ENCODE peak calls at places on chromosomes 4 and X, in seven cellular contexts. One of them, this sample, is unnamed.

GRCh38 chr4:107619065-107619464 is 101.0 kb downstream of the PAPSS1 start:
- DNase-seq in COR-L47: no peak
- DNase-seq in M059J: peak; percentile 91
- DNase-seq in midbrain: no peak
- DNase-seq in activated CD8-positive, alpha-beta memory T cell treated with anti-CD3 and anti-CD28 coated beads for 4 hours: no peak
- DNase-seq in GM13977: no peak
- DNase-seq in ELR: peak; percentile 43
- DNase-seq in this sample: peak; percentile 78

GRCh38 chrX:20515841-20516461 is 249.2 kb upstream of the RPS6KA3 start:
- DNase-seq in COR-L47: no peak
- DNase-seq in M059J: peak; percentile 95
- DNase-seq in midbrain: no peak
- DNase-seq in activated CD8-positive, alpha-beta memory T cell treated with anti-CD3 and anti-CD28 coated beads for 4 hours: no peak
- DNase-seq in GM13977: peak; percentile 17
- DNase-seq in ELR: peak; percentile 93
- DNase-seq in this sample: peak; percentile 98

GRCh38 chr4:126358041-126358440 is 1043.3 kb downstream of the FAT4 start:
- DNase-seq in COR-L47: no peak
- DNase-seq in M059J: no peak
- DNase-seq in midbrain: no peak
- DNase-seq in activated CD8-positive, alpha-beta memory T cell treated with anti-CD3 and anti-CD28 coated beads for 4 hours: no peak
- DNase-seq in GM13977: no peak
- DNase-seq in ELR: no peak
- DNase-seq in this sample: no peak

GRCh38 chr4:4254666-4255065 is 6.6 kb upstream of the TMEM128 start:
- DNase-seq in COR-L47: no peak
- DNase-seq in M059J: no peak
- DNase-seq in midbrain: peak; percentile 85
- DNase-seq in activated CD8-positive, alpha-beta memory T cell treated with anti-CD3 and anti-CD28 coated beads for 4 hours: no peak
- DNase-seq in GM13977: no peak
- DNase-seq in ELR: no peak
- DNase-seq in this sample: no peak

GRCh38 chr4:173498771-173499170 is 31.3 kb downstream of the HAND2 start:
- DNase-seq in COR-L47: no peak
- DNase-seq in M059J: no peak
- DNase-seq in midbrain: no peak
- DNase-seq in activated CD8-positive, alpha-beta memory T cell treated with anti-CD3 and anti-CD28 coated beads for 4 hours: no peak
- DNase-seq in GM13977: no peak
- DNase-seq in ELR: no peak
- DNase-seq in this sample: no peak

GRCh38 chrX:136712631-136713030 is 64.7 kb downstream of the CD40LG start:
- DNase-seq in COR-L47: no peak
- DNase-seq in M059J: no peak
- DNase-seq in midbrain: no peak
- DNase-seq in activated CD8-positive, alpha-beta memory T cell treated with anti-CD3 and anti-CD28 coated beads for 4 hours: no peak
- DNase-seq in GM13977: no peak
- DNase-seq in ELR: no peak
- DNase-seq in this sample: no peak

GRCh38 chrX:155923200-155923599 is 42.1 kb downstream of the VAMP7 start:
- DNase-seq in COR-L47: no peak
- DNase-seq in M059J: no peak
- DNase-seq in midbrain: no peak
- DNase-seq in activated CD8-positive, alpha-beta memory T cell treated with anti-CD3 and anti-CD28 coated beads for 4 hours: no peak
- DNase-seq in GM13977: peak; percentile 13
- DNase-seq in ELR: no peak
- DNase-seq in this sample: no peak

GRCh38 chr4:132330994-132331393 is 818.1 kb upstream of the PCDH10 start:
- DNase-seq in COR-L47: no peak
- DNase-seq in M059J: no peak
- DNase-seq in midbrain: no peak
- DNase-seq in activated CD8-positive, alpha-beta memory T cell treated with anti-CD3 and anti-CD28 coated beads for 4 hours: no peak
- DNase-seq in GM13977: no peak
- DNase-seq in ELR: no peak
- DNase-seq in this sample: no peak

GRCh38 chr4:74969507-74970474 is 36.9 kb downstream of the PARM1 start:
- DNase-seq in COR-L47: no peak
- DNase-seq in M059J: no peak
- DNase-seq in midbrain: no peak
- DNase-seq in activated CD8-positive, alpha-beta memory T cell treated with anti-CD3 and anti-CD28 coated beads for 4 hours: no peak
- DNase-seq in GM13977: no peak
- DNase-seq in ELR: peak; percentile 2
- DNase-seq in this sample: no peak

GRCh38 chr4:89158884-89159503 is 47.7 kb downstream of the TIGD2 start:
- DNase-seq in COR-L47: peak; percentile 17
- DNase-seq in M059J: peak; percentile 38
- DNase-seq in midbrain: peak; percentile 75
- DNase-seq in activated CD8-positive, alpha-beta memory T cell treated with anti-CD3 and anti-CD28 coated beads for 4 hours: no peak
- DNase-seq in GM13977: peak; percentile 32
- DNase-seq in ELR: peak; percentile 66
- DNase-seq in this sample: peak; percentile 53

GRCh38 chr4:48483006-48483776 is at the start of gene SLC10A4:
- DNase-seq in COR-L47: peak; percentile 40
- DNase-seq in M059J: peak; percentile 37
- DNase-seq in midbrain: no peak
- DNase-seq in activated CD8-positive, alpha-beta memory T cell treated with anti-CD3 and anti-CD28 coated beads for 4 hours: no peak
- DNase-seq in GM13977: peak; percentile 69
- DNase-seq in ELR: peak; percentile 12
- DNase-seq in this sample: no peak

GRCh38 chr4:79578613-79579012 is 170.6 kb upstream of the GK2 start:
- DNase-seq in COR-L47: no peak
- DNase-seq in M059J: no peak
- DNase-seq in midbrain: no peak
- DNase-seq in activated CD8-positive, alpha-beta memory T cell treated with anti-CD3 and anti-CD28 coated beads for 4 hours: no peak
- DNase-seq in GM13977: no peak
- DNase-seq in ELR: no peak
- DNase-seq in this sample: no peak

GRCh38 chr4:118898684-118899138 is 10.1 kb downstream of the SYNPO2 start:
- DNase-seq in COR-L47: no peak
- DNase-seq in M059J: no peak
- DNase-seq in midbrain: no peak
- DNase-seq in activated CD8-positive, alpha-beta memory T cell treated with anti-CD3 and anti-CD28 coated beads for 4 hours: no peak
- DNase-seq in GM13977: no peak
- DNase-seq in ELR: no peak
- DNase-seq in this sample: no peak

GRCh38 chrX:119880552-119881437 is 9.2 kb downstream of the NDUFA1 start:
- DNase-seq in COR-L47: no peak
- DNase-seq in M059J: peak; percentile 71
- DNase-seq in midbrain: no peak
- DNase-seq in activated CD8-positive, alpha-beta memory T cell treated with anti-CD3 and anti-CD28 coated beads for 4 hours: no peak
- DNase-seq in GM13977: peak; percentile 73
- DNase-seq in ELR: peak; percentile 65
- DNase-seq in this sample: peak; percentile 58

GRCh38 chr4:37631551-37631950 is 54.6 kb downstream of the RELL1 start:
- DNase-seq in COR-L47: no peak
- DNase-seq in M059J: no peak
- DNase-seq in midbrain: no peak
- DNase-seq in activated CD8-positive, alpha-beta memory T cell treated with anti-CD3 and anti-CD28 coated beads for 4 hours: no peak
- DNase-seq in GM13977: no peak
- DNase-seq in ELR: no peak
- DNase-seq in this sample: no peak

GRCh38 chr4:181077416-181077815 is 1165.8 kb upstream of the TENM3 start:
- DNase-seq in COR-L47: no peak
- DNase-seq in M059J: no peak
- DNase-seq in midbrain: no peak
- DNase-seq in activated CD8-positive, alpha-beta memory T cell treated with anti-CD3 and anti-CD28 coated beads for 4 hours: no peak
- DNase-seq in GM13977: no peak
- DNase-seq in ELR: no peak
- DNase-seq in this sample: no peak

GRCh38 chrX:39730671-39731389 is 366.9 kb downstream of the BCOR start:
- DNase-seq in COR-L47: no peak
- DNase-seq in M059J: peak; percentile 91
- DNase-seq in midbrain: peak; percentile 47
- DNase-seq in activated CD8-positive, alpha-beta memory T cell treated with anti-CD3 and anti-CD28 coated beads for 4 hours: peak; percentile 25
- DNase-seq in GM13977: peak; percentile 74
- DNase-seq in ELR: peak; percentile 67
- DNase-seq in this sample: peak; percentile 88

GRCh38 chr4:141329174-141329569 is 108.5 kb downstream of the ZNF330 start:
- DNase-seq in COR-L47: no peak
- DNase-seq in M059J: peak; percentile 52
- DNase-seq in midbrain: no peak
- DNase-seq in activated CD8-positive, alpha-beta memory T cell treated with anti-CD3 and anti-CD28 coated beads for 4 hours: no peak
- DNase-seq in GM13977: no peak
- DNase-seq in ELR: peak; percentile 55
- DNase-seq in this sample: no peak

GRCh38 chr4:136457004-136457403 is 1075.3 kb downstream of the PCDH18 start:
- DNase-seq in COR-L47: no peak
- DNase-seq in M059J: no peak
- DNase-seq in midbrain: no peak
- DNase-seq in activated CD8-positive, alpha-beta memory T cell treated with anti-CD3 and anti-CD28 coated beads for 4 hours: no peak
- DNase-seq in GM13977: no peak
- DNase-seq in ELR: no peak
- DNase-seq in this sample: no peak

GRCh38 chr4:175308236-175308635 is 390.1 kb downstream of the ADAM29 start:
- DNase-seq in COR-L47: no peak
- DNase-seq in M059J: peak; percentile 38
- DNase-seq in midbrain: no peak
- DNase-seq in activated CD8-positive, alpha-beta memory T cell treated with anti-CD3 and anti-CD28 coated beads for 4 hours: no peak
- DNase-seq in GM13977: no peak
- DNase-seq in ELR: peak; percentile 74
- DNase-seq in this sample: peak; percentile 88

GRCh38 chrX:15815779-15816452 is 25.6 kb downstream of the ZRSR2 start:
- DNase-seq in COR-L47: no peak
- DNase-seq in M059J: peak; percentile 18
- DNase-seq in midbrain: no peak
- DNase-seq in activated CD8-positive, alpha-beta memory T cell treated with anti-CD3 and anti-CD28 coated beads for 4 hours: no peak
- DNase-seq in GM13977: peak; percentile 59
- DNase-seq in ELR: peak; percentile 17
- DNase-seq in this sample: peak; percentile 25

GRCh38 chrX:1673337-1673736 is 58.5 kb downstream of the ASMT start:
- DNase-seq in COR-L47: no peak
- DNase-seq in M059J: peak; percentile 46
- DNase-seq in midbrain: no peak
- DNase-seq in activated CD8-positive, alpha-beta memory T cell treated with anti-CD3 and anti-CD28 coated beads for 4 hours: no peak
- DNase-seq in GM13977: peak; percentile 46
- DNase-seq in ELR: peak; percentile 23
- DNase-seq in this sample: peak; percentile 19

GRCh38 chrX:47189906-47190305 is 3.7 kb upstream of the UBA1 start:
- DNase-seq in COR-L47: no peak
- DNase-seq in M059J: no peak
- DNase-seq in midbrain: no peak
- DNase-seq in activated CD8-positive, alpha-beta memory T cell treated with anti-CD3 and anti-CD28 coated beads for 4 hours: no peak
- DNase-seq in GM13977: no peak
- DNase-seq in ELR: no peak
- DNase-seq in this sample: no peak

GRCh38 chrX:54439967-54440871 is at the start of gene TSR2:
- DNase-seq in COR-L47: peak; percentile 56
- DNase-seq in M059J: peak; percentile 92
- DNase-seq in midbrain: peak; percentile 71
- DNase-seq in activated CD8-positive, alpha-beta memory T cell treated with anti-CD3 and anti-CD28 coated beads for 4 hours: peak; percentile 60
- DNase-seq in GM13977: peak; percentile 74
- DNase-seq in ELR: peak; percentile 88
- DNase-seq in this sample: peak; percentile 87

GRCh38 chr4:54226399-54227260 is 2.5 kb upstream of the PDGFRA start:
- DNase-seq in COR-L47: no peak
- DNase-seq in M059J: peak; percentile 19
- DNase-seq in midbrain: no peak
- DNase-seq in activated CD8-positive, alpha-beta memory T cell treated with anti-CD3 and anti-CD28 coated beads for 4 hours: no peak
- DNase-seq in GM13977: no peak
- DNase-seq in ELR: peak; percentile 45
- DNase-seq in this sample: no peak

GRCh38 chr4:9800878-9801277 is 19.4 kb downstream of the DRD5 start:
- DNase-seq in COR-L47: peak; percentile 91
- DNase-seq in M059J: no peak
- DNase-seq in midbrain: peak; percentile 4
- DNase-seq in activated CD8-positive, alpha-beta memory T cell treated with anti-CD3 and anti-CD28 coated beads for 4 hours: no peak
- DNase-seq in GM13977: no peak
- DNase-seq in ELR: no peak
- DNase-seq in this sample: no peak

GRCh38 chrX:76815754-76816153 is 388.2 kb downstream of the MAGEE1 start:
- DNase-seq in COR-L47: no peak
- DNase-seq in M059J: no peak
- DNase-seq in midbrain: no peak
- DNase-seq in activated CD8-positive, alpha-beta memory T cell treated with anti-CD3 and anti-CD28 coated beads for 4 hours: no peak
- DNase-seq in GM13977: no peak
- DNase-seq in ELR: no peak
- DNase-seq in this sample: no peak

GRCh38 chr4:111977419-111977965 is 167.8 kb upstream of the FAM241A start:
- DNase-seq in COR-L47: no peak
- DNase-seq in M059J: no peak
- DNase-seq in midbrain: no peak
- DNase-seq in activated CD8-positive, alpha-beta memory T cell treated with anti-CD3 and anti-CD28 coated beads for 4 hours: no peak
- DNase-seq in GM13977: no peak
- DNase-seq in ELR: no peak
- DNase-seq in this sample: no peak

GRCh38 chr4:57044996-57045395 is 65.2 kb downstream of the IGFBP7 start:
- DNase-seq in COR-L47: no peak
- DNase-seq in M059J: peak; percentile 43
- DNase-seq in midbrain: no peak
- DNase-seq in activated CD8-positive, alpha-beta memory T cell treated with anti-CD3 and anti-CD28 coated beads for 4 hours: no peak
- DNase-seq in GM13977: no peak
- DNase-seq in ELR: peak; percentile 61
- DNase-seq in this sample: peak; percentile 49

GRCh38 chr4:129213692-129214091 is 117.7 kb downstream of the C4orf33 start:
- DNase-seq in COR-L47: no peak
- DNase-seq in M059J: no peak
- DNase-seq in midbrain: no peak
- DNase-seq in activated CD8-positive, alpha-beta memory T cell treated with anti-CD3 and anti-CD28 coated beads for 4 hours: no peak
- DNase-seq in GM13977: no peak
- DNase-seq in ELR: no peak
- DNase-seq in this sample: no peak